ENCODE peak calls at places on chromosomes 7 and 10, in seven cellular contexts. One of them, this sample, is unnamed.

GRCh38 chr10:116490028-116490662 is 55.6 kb upstream of the PNLIP start:
- DNase-seq in HFF-Myc: peak; percentile 6
- DNase-seq in neuronal stem cell: no peak
- DNase-seq in tibial artery: no peak
- DNase-seq in transverse colon: no peak
- DNase-seq in body of pancreas: no peak
- DNase-seq in right lobe of liver: no peak
- DNase-seq in this sample: no peak

GRCh38 chr7:102973096-102973802 is 60.4 kb downstream of the LRRC17 start:
- DNase-seq in HFF-Myc: no peak
- DNase-seq in neuronal stem cell: no peak
- DNase-seq in tibial artery: no peak
- DNase-seq in transverse colon: no peak
- DNase-seq in body of pancreas: no peak
- DNase-seq in right lobe of liver: no peak
- DNase-seq in this sample: peak; percentile 60

GRCh38 chr7:116495737-116496136 is 3.8 kb upstream of the CAV2 start:
- DNase-seq in HFF-Myc: no peak
- DNase-seq in neuronal stem cell: no peak
- DNase-seq in tibial artery: no peak
- DNase-seq in transverse colon: no peak
- DNase-seq in body of pancreas: no peak
- DNase-seq in right lobe of liver: no peak
- DNase-seq in this sample: no peak

GRCh38 chr10:91420868-91421267 is 10.7 kb downstream of the HECTD2 start:
- DNase-seq in HFF-Myc: no peak
- DNase-seq in neuronal stem cell: no peak
- DNase-seq in tibial artery: no peak
- DNase-seq in transverse colon: no peak
- DNase-seq in body of pancreas: no peak
- DNase-seq in right lobe of liver: no peak
- DNase-seq in this sample: no peak

GRCh38 chr10:75773139-75773801 is 341.8 kb downstream of the LRMDA start:
- DNase-seq in HFF-Myc: peak; percentile 6
- DNase-seq in neuronal stem cell: no peak
- DNase-seq in tibial artery: peak; percentile 43
- DNase-seq in transverse colon: no peak
- DNase-seq in body of pancreas: peak; percentile 61
- DNase-seq in right lobe of liver: no peak
- DNase-seq in this sample: no peak

GRCh38 chr10:110671788-110672579 is 27.8 kb downstream of the RBM20 start:
- DNase-seq in HFF-Myc: no peak
- DNase-seq in neuronal stem cell: peak; percentile 63
- DNase-seq in tibial artery: peak; percentile 66
- DNase-seq in transverse colon: peak; percentile 75
- DNase-seq in body of pancreas: peak; percentile 78
- DNase-seq in right lobe of liver: peak; percentile 84
- DNase-seq in this sample: peak; percentile 81

GRCh38 chr7:151990567-151990966 is 34.3 kb downstream of the GALNTL5 start:
- DNase-seq in HFF-Myc: no peak
- DNase-seq in neuronal stem cell: no peak
- DNase-seq in tibial artery: no peak
- DNase-seq in transverse colon: no peak
- DNase-seq in body of pancreas: no peak
- DNase-seq in right lobe of liver: no peak
- DNase-seq in this sample: no peak

GRCh38 chr10:13987472-13987871 is 343.3 kb downstream of the FRMD4A start:
- DNase-seq in HFF-Myc: peak; percentile 70
- DNase-seq in neuronal stem cell: no peak
- DNase-seq in tibial artery: no peak
- DNase-seq in transverse colon: no peak
- DNase-seq in body of pancreas: no peak
- DNase-seq in right lobe of liver: no peak
- DNase-seq in this sample: no peak

GRCh38 chr7:17560516-17560915 is 262.1 kb downstream of the AHR start:
- DNase-seq in HFF-Myc: no peak
- DNase-seq in neuronal stem cell: no peak
- DNase-seq in tibial artery: no peak
- DNase-seq in transverse colon: no peak
- DNase-seq in body of pancreas: no peak
- DNase-seq in right lobe of liver: no peak
- DNase-seq in this sample: no peak

GRCh38 chr7:24290004-24290641 is 6.1 kb downstream of the NPY start:
- DNase-seq in HFF-Myc: no peak
- DNase-seq in neuronal stem cell: no peak
- DNase-seq in tibial artery: no peak
- DNase-seq in transverse colon: no peak
- DNase-seq in body of pancreas: peak; percentile 18
- DNase-seq in right lobe of liver: no peak
- DNase-seq in this sample: no peak

GRCh38 chr10:29736325-29737208 is 101.8 kb upstream of the SVIL start:
- DNase-seq in HFF-Myc: no peak
- DNase-seq in neuronal stem cell: peak; percentile 58
- DNase-seq in tibial artery: peak; percentile 62
- DNase-seq in transverse colon: peak; percentile 70
- DNase-seq in body of pancreas: peak; percentile 81
- DNase-seq in right lobe of liver: peak; percentile 79
- DNase-seq in this sample: peak; percentile 92

GRCh38 chr10:50527438-50528043 is 96.2 kb downstream of the SGMS1 start:
- DNase-seq in HFF-Myc: no peak
- DNase-seq in neuronal stem cell: no peak
- DNase-seq in tibial artery: no peak
- DNase-seq in transverse colon: no peak
- DNase-seq in body of pancreas: no peak
- DNase-seq in right lobe of liver: no peak
- DNase-seq in this sample: no peak

GRCh38 chr7:77455334-77455733 is 39.2 kb upstream of the GSAP start:
- DNase-seq in HFF-Myc: peak; percentile 52
- DNase-seq in neuronal stem cell: no peak
- DNase-seq in tibial artery: peak; percentile 24
- DNase-seq in transverse colon: no peak
- DNase-seq in body of pancreas: peak; percentile 8
- DNase-seq in right lobe of liver: no peak
- DNase-seq in this sample: no peak

GRCh38 chr7:56219017-56219416 is 102.8 kb upstream of the NUPR2 start:
- DNase-seq in HFF-Myc: no peak
- DNase-seq in neuronal stem cell: no peak
- DNase-seq in tibial artery: no peak
- DNase-seq in transverse colon: no peak
- DNase-seq in body of pancreas: no peak
- DNase-seq in right lobe of liver: no peak
- DNase-seq in this sample: no peak

GRCh38 chr10:44956717-44957706 is 2.6 kb upstream of the RASSF4 start:
- DNase-seq in HFF-Myc: no peak
- DNase-seq in neuronal stem cell: no peak
- DNase-seq in tibial artery: no peak
- DNase-seq in transverse colon: no peak
- DNase-seq in body of pancreas: no peak
- DNase-seq in right lobe of liver: no peak
- DNase-seq in this sample: no peak

DNA sequence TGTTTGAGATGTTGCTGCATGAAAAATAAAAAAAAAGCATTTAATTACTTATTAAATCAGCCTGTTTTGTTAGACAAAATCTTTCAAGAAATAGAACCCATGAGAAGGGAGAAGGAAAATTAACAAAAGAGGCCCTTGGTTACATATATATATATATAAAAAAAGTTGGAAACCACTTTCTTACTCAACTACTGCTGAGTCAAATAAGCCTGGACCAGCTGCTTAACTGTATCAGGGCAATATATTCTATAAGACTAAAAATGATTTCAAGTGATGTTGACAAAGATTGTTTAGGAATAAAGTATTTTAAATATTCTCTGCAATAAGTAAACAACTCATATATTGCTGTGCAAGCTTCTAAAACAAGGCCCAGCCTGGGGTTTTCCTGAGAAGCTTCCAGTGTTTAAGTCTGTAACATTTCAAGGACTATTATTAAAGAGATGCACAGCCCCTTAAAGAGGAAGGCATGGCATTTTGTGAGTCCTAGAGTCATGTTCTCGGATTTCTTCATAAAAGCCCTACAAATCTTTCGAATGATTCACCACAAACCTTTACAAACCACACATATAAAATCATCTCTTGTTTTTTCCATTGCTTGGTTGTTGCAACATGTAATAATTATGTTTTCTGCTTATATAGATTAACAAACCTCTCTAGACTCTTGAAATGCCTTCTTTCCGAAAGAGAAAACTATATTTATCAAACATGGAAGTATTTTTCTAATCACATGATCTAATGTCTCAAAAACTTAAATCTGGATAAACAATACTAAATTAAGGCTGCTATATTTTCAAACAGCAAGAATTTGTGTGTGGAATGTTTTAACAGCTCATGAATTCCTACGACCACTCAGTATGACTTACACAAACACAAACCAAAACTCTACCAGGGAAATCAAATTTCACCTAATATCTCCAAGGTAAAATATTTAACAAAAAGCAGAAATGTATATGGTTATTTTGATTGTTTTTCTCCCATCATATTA is 14.3 kb downstream of the JAZF1 start:
- DNase-seq in HFF-Myc: peak; percentile 59
- DNase-seq in neuronal stem cell: no peak
- DNase-seq in tibial artery: no peak
- DNase-seq in transverse colon: no peak
- DNase-seq in body of pancreas: no peak
- DNase-seq in right lobe of liver: no peak
- DNase-seq in this sample: no peak
- H3K4me3 ChIP-seq in HFF-Myc: no peak overlapping the region
- H3K4me3 ChIP-seq in neuronal stem cell: no peak overlapping the region
- H3K4me3 ChIP-seq in tibial artery: no peak overlapping the region
- H3K4me3 ChIP-seq in transverse colon: no peak overlapping the region
- H3K4me3 ChIP-seq in body of pancreas: no peak overlapping the region
- H3K4me3 ChIP-seq in right lobe of liver: no peak overlapping the region
- H3K4me3 ChIP-seq in this sample: no peak overlapping the region

DNA sequence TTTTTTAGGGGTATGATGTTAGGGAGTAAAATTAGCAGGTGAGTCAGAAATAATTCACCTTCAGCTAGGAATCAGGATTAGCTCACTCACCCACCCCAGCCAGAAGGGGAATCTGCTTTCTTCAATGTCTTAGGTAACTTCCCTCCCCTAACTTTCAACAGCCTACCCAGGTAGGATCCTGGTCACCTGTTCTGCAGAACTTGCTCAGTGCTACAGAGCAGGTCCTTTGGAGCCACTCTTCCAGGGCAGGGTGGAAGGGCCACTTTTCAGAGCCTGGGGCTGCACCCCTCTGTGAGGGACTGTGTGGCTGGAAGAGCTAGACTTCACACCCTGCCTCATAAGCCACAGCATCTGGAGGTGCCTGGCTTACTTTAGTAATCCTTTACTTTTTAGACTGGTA is 58.1 kb downstream of the SHH start:
- DNase-seq in HFF-Myc: no peak
- DNase-seq in neuronal stem cell: no peak
- DNase-seq in tibial artery: no peak
- DNase-seq in transverse colon: no peak
- DNase-seq in body of pancreas: no peak
- DNase-seq in right lobe of liver: no peak
- DNase-seq in this sample: no peak
- H3K4me3 ChIP-seq in HFF-Myc: no peak overlapping the region
- H3K4me3 ChIP-seq in neuronal stem cell: no peak overlapping the region
- H3K4me3 ChIP-seq in tibial artery: no peak overlapping the region
- H3K4me3 ChIP-seq in transverse colon: no peak overlapping the region
- H3K4me3 ChIP-seq in body of pancreas: no peak overlapping the region
- H3K4me3 ChIP-seq in right lobe of liver: no peak overlapping the region
- H3K4me3 ChIP-seq in this sample: no peak overlapping the region

GRCh38 chr10:104329754-104330153 is 8.5 kb downstream of the ITPRIP start:
- DNase-seq in HFF-Myc: no peak
- DNase-seq in neuronal stem cell: no peak
- DNase-seq in tibial artery: no peak
- DNase-seq in transverse colon: no peak
- DNase-seq in body of pancreas: no peak
- DNase-seq in right lobe of liver: no peak
- DNase-seq in this sample: no peak

GRCh38 chr10:104326991-104327610 is 11.2 kb downstream of the ITPRIP start:
- DNase-seq in HFF-Myc: no peak
- DNase-seq in neuronal stem cell: no peak
- DNase-seq in tibial artery: no peak
- DNase-seq in transverse colon: no peak
- DNase-seq in body of pancreas: no peak
- DNase-seq in right lobe of liver: no peak
- DNase-seq in this sample: no peak

GRCh38 chr10:104328916-104329710 is 9.2 kb downstream of the ITPRIP start:
- DNase-seq in HFF-Myc: no peak
- DNase-seq in neuronal stem cell: peak; percentile 79
- DNase-seq in tibial artery: peak; percentile 85
- DNase-seq in transverse colon: no peak
- DNase-seq in body of pancreas: peak; percentile 6
- DNase-seq in right lobe of liver: peak; percentile 38
- DNase-seq in this sample: peak; percentile 86

GRCh38 chr10:104328636-104328915 is 9.7 kb downstream of the ITPRIP start:
- DNase-seq in HFF-Myc: no peak
- DNase-seq in neuronal stem cell: peak; percentile 89
- DNase-seq in tibial artery: no peak
- DNase-seq in transverse colon: no peak
- DNase-seq in body of pancreas: no peak
- DNase-seq in right lobe of liver: peak; percentile 14
- DNase-seq in this sample: no peak

DNA sequence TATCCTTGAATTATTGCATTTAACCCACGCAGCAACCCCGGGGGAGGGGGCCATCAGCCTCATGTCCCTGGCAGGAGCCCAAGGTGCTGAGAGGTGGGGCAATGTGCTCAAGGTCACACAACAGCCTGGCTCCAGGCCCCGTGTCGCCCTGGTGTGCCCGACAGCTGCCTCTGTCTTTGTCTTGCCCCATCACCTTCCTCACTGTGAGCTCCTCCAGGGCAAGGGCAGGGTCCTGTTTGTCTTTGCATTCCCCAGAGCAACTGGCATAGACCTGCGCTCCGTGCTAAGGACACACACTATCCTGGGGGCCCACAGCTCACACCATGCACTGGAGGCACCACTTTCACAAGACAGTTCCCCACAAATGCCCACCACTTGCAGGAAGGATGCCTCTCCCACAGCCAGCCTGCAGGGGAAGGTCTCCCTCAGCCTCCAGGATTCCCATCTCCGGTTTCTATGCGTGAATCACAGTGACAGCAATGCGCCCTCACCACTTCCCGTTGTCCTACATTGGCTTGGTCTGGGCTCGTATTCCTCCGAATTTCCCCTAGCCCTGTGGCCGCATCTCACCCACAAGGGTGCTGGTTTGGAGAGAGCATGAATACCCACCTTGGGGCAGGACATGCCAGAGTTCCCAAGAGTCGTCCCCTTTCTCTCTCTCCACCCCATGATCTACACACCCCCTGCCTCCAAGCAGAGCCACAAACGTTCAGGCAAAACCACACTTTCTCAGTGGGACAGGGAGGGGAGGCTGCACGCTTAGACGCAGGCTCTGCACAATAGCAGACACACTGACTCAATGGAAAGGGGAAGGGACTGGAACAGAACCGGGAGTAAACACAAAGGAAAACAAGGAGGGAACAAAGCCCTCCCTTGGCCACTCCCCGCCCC is 10.3 kb downstream of the ITPRIP start:
- DNase-seq in HFF-Myc: peak; percentile 59
- DNase-seq in neuronal stem cell: no peak
- DNase-seq in tibial artery: no peak
- DNase-seq in transverse colon: no peak
- DNase-seq in body of pancreas: peak; percentile 52
- DNase-seq in right lobe of liver: peak; percentile 35
- DNase-seq in this sample: no peak
- H3K4me3 ChIP-seq in HFF-Myc: peak overlapping the region; percentile 41
- H3K4me3 ChIP-seq in neuronal stem cell: no peak overlapping the region
- H3K4me3 ChIP-seq in tibial artery: peak overlapping the region; percentile 9
- H3K4me3 ChIP-seq in transverse colon: no peak overlapping the region
- H3K4me3 ChIP-seq in body of pancreas: no peak overlapping the region
- H3K4me3 ChIP-seq in right lobe of liver: no peak overlapping the region
- H3K4me3 ChIP-seq in this sample: no peak overlapping the region

GRCh38 chr10:125060851-125061556 is 99.4 kb downstream of the CTBP2 start:
- DNase-seq in HFF-Myc: no peak
- DNase-seq in neuronal stem cell: peak; percentile 45
- DNase-seq in tibial artery: peak; percentile 91
- DNase-seq in transverse colon: peak; percentile 89
- DNase-seq in body of pancreas: peak; percentile 91
- DNase-seq in right lobe of liver: peak; percentile 82
- DNase-seq in this sample: peak; percentile 94
- H3K4me3 ChIP-seq in HFF-Myc: no peak overlapping the region
- H3K4me3 ChIP-seq in neuronal stem cell: no peak overlapping the region
- H3K4me3 ChIP-seq in tibial artery: peak overlapping the region; percentile 19
- H3K4me3 ChIP-seq in transverse colon: no peak overlapping the region
- H3K4me3 ChIP-seq in body of pancreas: no peak overlapping the region
- H3K4me3 ChIP-seq in right lobe of liver: no peak overlapping the region
- H3K4me3 ChIP-seq in this sample: no peak overlapping the region

This sample was measured in aorta.